ENCODE peak calls at places on chromosomes 5 and 9, in ten cellular contexts. G is GM10248, R is T-helper 22 cell, S is GM12891, I is OCI-LY7, C is Ammon's horn, Y is mesothelial cell of epicardium, T is PC-3, N is Caco-2, D is hepatocyte. A is an unnamed sample.
A peak's percentile ranks its signal among the peaks of the same experiment; 100 is the strongest.

GRCh38 chr9:129620669-129621295 is at the start of gene C9orf50:
- DNase-seq in Y (no peak), G (no peak), T (no peak), N (no peak), C (no peak), D (no peak), I (no peak), R (no peak), S (no peak), A (no peak)

GRCh38 chr5:139678751-139679750 is 30.9 kb downstream of the CXXC5 start:
- DNase-seq in Y (no peak), I (no peak), G (no peak), N (no peak), R (no peak), T (no peak), S (no peak), C (peak; percentile 80), D (no peak), A (no peak)

GRCh38 chr5:26388946-26389345 is 649.4 kb downstream of the CDH9 start:
- DNase-seq in S (no peak), Y (no peak), D (no peak), G (no peak), C (peak; percentile 58), I (no peak), N (no peak), T (peak; percentile 88), R (no peak), A (no peak)

GRCh38 chr5:146592342-146592741 is 76.4 kb upstream of the GPR151 start:
- DNase-seq in R (no peak), N (no peak), C (no peak), I (no peak), D (no peak), T (no peak), S (no peak), Y (no peak), G (no peak), A (no peak)

GRCh38 chr5:160054831-160055230 is 45.9 kb downstream of the TTC1 start:
- DNase-seq in R (no peak), C (no peak), G (no peak), S (no peak), I (no peak), D (peak; percentile 65), T (peak; percentile 66), Y (no peak), N (peak; percentile 21), A (no peak)

GRCh38 chr5:57172466-57172961 is 1.3 kb upstream of the GPBP1 start:
- DNase-seq in C (no peak), N (no peak), T (peak; percentile 24), Y (no peak), G (no peak), R (no peak), I (peak; percentile 56), S (no peak), D (peak; percentile 16), A (peak; percentile 49)

GRCh38 chr9:6106576-6107339 is 91.3 kb upstream of the RANBP6 start:
- DNase-seq in C (peak; percentile 69), T (peak; percentile 60), R (no peak), D (peak; percentile 38), G (peak; percentile 47), N (peak; percentile 20), S (peak; percentile 25), I (peak; percentile 5), Y (no peak), A (no peak)

GRCh38 chr5:149015126-149015525 is 47.7 kb downstream of the SH3TC2 start:
- DNase-seq in D (no peak), I (no peak), N (no peak), T (no peak), S (no peak), R (no peak), Y (no peak), C (no peak), G (no peak), A (no peak)

GRCh38 chr5:158492850-158493249 is 606.9 kb downstream of the EBF1 start:
- DNase-seq in Y (no peak), I (no peak), C (no peak), G (no peak), D (no peak), T (no peak), N (no peak), S (no peak), R (no peak), A (no peak)

GRCh38 chr9:128007566-128008138 is 26.9 kb upstream of the EEIG1 start:
- DNase-seq in C (peak; percentile 56), Y (no peak), S (peak; percentile 66), R (peak; percentile 86), I (peak; percentile 92), D (peak; percentile 48), N (no peak), G (peak; percentile 78), T (peak; percentile 52), A (peak; percentile 97)

GRCh38 chr5:10866913-10867312 is 105.9 kb upstream of the DAP start:
- DNase-seq in T (peak; percentile 45), S (no peak), D (no peak), N (peak; percentile 16), G (no peak), I (no peak), C (peak; percentile 33), Y (no peak), R (no peak), A (no peak)

GRCh38 chr9:83449166-83449565 is 89.0 kb downstream of the FRMD3 start:
- DNase-seq in S (no peak), G (no peak), D (no peak), T (no peak), I (no peak), N (no peak), R (no peak), C (no peak), Y (no peak), A (no peak)

GRCh38 chr5:83474986-83475385 is 3.4 kb downstream of the VCAN start:
- DNase-seq in G (no peak), C (no peak), S (no peak), D (no peak), Y (no peak), N (no peak), R (no peak), I (no peak), T (peak; percentile 3), A (no peak)

GRCh38 chr9:95440447-95440846 is 76.3 kb downstream of the PTCH1 start:
- DNase-seq in N (no peak), Y (no peak), I (no peak), R (no peak), S (no peak), D (no peak), T (peak; percentile 3), C (no peak), G (no peak), A (no peak)